ENCODE peak calls at places on chromosomes 4 and X, in eight cellular contexts. One of them, this sample, is unnamed.

GRCh38 chrX:112653017-112653416 is 26.7 kb downstream of the LHFPL1 start:
- DNase-seq in H7: no peak
- DNase-seq in CD4-positive, alpha-beta memory T cell: no peak
- DNase-seq in adipocyte: no peak
- DNase-seq in small intestine: no peak
- DNase-seq in effector memory CD4-positive, alpha-beta T cell: no peak
- DNase-seq in spleen: no peak
- DNase-seq in GM23338: no peak
- DNase-seq in this sample: no peak

GRCh38 chrX:119272882-119273806 is 37.1 kb downstream of the PGRMC1 start:
- DNase-seq in spleen: peak
- DNase-seq in adipocyte: peak
- DNase-seq in H7: peak
- DNase-seq in CD4-positive, alpha-beta memory T cell: peak
- DNase-seq in effector memory CD4-positive, alpha-beta T cell: peak
- DNase-seq in small intestine: peak
- DNase-seq in GM23338: peak
- DNase-seq in this sample: no peak

GRCh38 chr4:89303177-89303576 is 4.4 kb downstream of the GPRIN3 start:
- DNase-seq in GM23338: no peak
- DNase-seq in small intestine: peak
- DNase-seq in effector memory CD4-positive, alpha-beta T cell: peak
- DNase-seq in adipocyte: no peak
- DNase-seq in CD4-positive, alpha-beta memory T cell: peak
- DNase-seq in spleen: peak
- DNase-seq in H7: no peak
- DNase-seq in this sample: no peak

GRCh38 chr4:10100734-10101216 is 15.8 kb downstream of the WDR1 start:
- DNase-seq in spleen: peak
- DNase-seq in effector memory CD4-positive, alpha-beta T cell: peak
- DNase-seq in small intestine: no peak
- DNase-seq in H7: no peak
- DNase-seq in adipocyte: no peak
- DNase-seq in CD4-positive, alpha-beta memory T cell: peak
- DNase-seq in GM23338: no peak
- DNase-seq in this sample: no peak

GRCh38 chr4:102663073-102663472 is 97.7 kb downstream of the MANBA start:
- DNase-seq in CD4-positive, alpha-beta memory T cell: no peak
- DNase-seq in H7: no peak
- DNase-seq in adipocyte: no peak
- DNase-seq in GM23338: no peak
- DNase-seq in spleen: no peak
- DNase-seq in small intestine: no peak
- DNase-seq in effector memory CD4-positive, alpha-beta T cell: no peak
- DNase-seq in this sample: no peak

GRCh38 chr4:31295081-31295480 is 574.9 kb downstream of the PCDH7 start:
- DNase-seq in small intestine: no peak
- DNase-seq in effector memory CD4-positive, alpha-beta T cell: no peak
- DNase-seq in spleen: no peak
- DNase-seq in H7: no peak
- DNase-seq in adipocyte: no peak
- DNase-seq in GM23338: no peak
- DNase-seq in CD4-positive, alpha-beta memory T cell: no peak
- DNase-seq in this sample: no peak

GRCh38 chr4:89657931-89658700 is 178.8 kb downstream of the SNCA start:
- DNase-seq in small intestine: no peak
- DNase-seq in H7: no peak
- DNase-seq in GM23338: peak
- DNase-seq in effector memory CD4-positive, alpha-beta T cell: no peak
- DNase-seq in adipocyte: peak
- DNase-seq in spleen: no peak
- DNase-seq in CD4-positive, alpha-beta memory T cell: no peak
- DNase-seq in this sample: peak

GRCh38 chr4:79863333-79863732 is 209.7 kb downstream of the ANTXR2 start:
- DNase-seq in spleen: no peak
- DNase-seq in H7: no peak
- DNase-seq in effector memory CD4-positive, alpha-beta T cell: no peak
- DNase-seq in GM23338: no peak
- DNase-seq in small intestine: no peak
- DNase-seq in adipocyte: no peak
- DNase-seq in CD4-positive, alpha-beta memory T cell: no peak
- DNase-seq in this sample: no peak

GRCh38 chrX:83508006-83508405 is at the start of gene POU3F4:
- DNase-seq in small intestine: no peak
- DNase-seq in H7: peak
- DNase-seq in GM23338: peak
- DNase-seq in spleen: no peak
- DNase-seq in effector memory CD4-positive, alpha-beta T cell: no peak
- DNase-seq in CD4-positive, alpha-beta memory T cell: peak
- DNase-seq in adipocyte: no peak
- DNase-seq in this sample: no peak

GRCh38 chrX:148530464-148531077 is 30.2 kb downstream of the AFF2 start:
- DNase-seq in CD4-positive, alpha-beta memory T cell: no peak
- DNase-seq in effector memory CD4-positive, alpha-beta T cell: no peak
- DNase-seq in adipocyte: peak
- DNase-seq in H7: no peak
- DNase-seq in small intestine: no peak
- DNase-seq in spleen: no peak
- DNase-seq in GM23338: peak
- DNase-seq in this sample: peak

GRCh38 chrX:118049713-118050112 is 66.9 kb downstream of the KLHL13 start:
- DNase-seq in CD4-positive, alpha-beta memory T cell: no peak
- DNase-seq in H7: no peak
- DNase-seq in small intestine: no peak
- DNase-seq in effector memory CD4-positive, alpha-beta T cell: no peak
- DNase-seq in GM23338: no peak
- DNase-seq in adipocyte: no peak
- DNase-seq in spleen: no peak
- DNase-seq in this sample: no peak

GRCh38 chr4:174993916-174994315 is 75.8 kb downstream of the ADAM29 start:
- DNase-seq in small intestine: no peak
- DNase-seq in spleen: no peak
- DNase-seq in H7: no peak
- DNase-seq in adipocyte: no peak
- DNase-seq in GM23338: no peak
- DNase-seq in effector memory CD4-positive, alpha-beta T cell: no peak
- DNase-seq in CD4-positive, alpha-beta memory T cell: no peak
- DNase-seq in this sample: no peak

GRCh38 chr4:113103556-113103955 is 54.1 kb downstream of the ANK2 start:
- DNase-seq in adipocyte: no peak
- DNase-seq in effector memory CD4-positive, alpha-beta T cell: no peak
- DNase-seq in CD4-positive, alpha-beta memory T cell: no peak
- DNase-seq in H7: no peak
- DNase-seq in small intestine: no peak
- DNase-seq in spleen: no peak
- DNase-seq in GM23338: no peak
- DNase-seq in this sample: no peak

GRCh38 chr4:3168029-3168428 is 80.9 kb upstream of the MSANTD1 start:
- DNase-seq in adipocyte: peak
- DNase-seq in GM23338: peak
- DNase-seq in spleen: no peak
- DNase-seq in effector memory CD4-positive, alpha-beta T cell: no peak
- DNase-seq in small intestine: no peak
- DNase-seq in CD4-positive, alpha-beta memory T cell: no peak
- DNase-seq in H7: peak
- DNase-seq in this sample: no peak

GRCh38 chrX:40182095-40182494 is 84.3 kb upstream of the BCOR start:
- DNase-seq in H7: no peak
- DNase-seq in CD4-positive, alpha-beta memory T cell: no peak
- DNase-seq in GM23338: no peak
- DNase-seq in effector memory CD4-positive, alpha-beta T cell: no peak
- DNase-seq in small intestine: no peak
- DNase-seq in adipocyte: no peak
- DNase-seq in spleen: peak
- DNase-seq in this sample: no peak

GRCh38 chr4:38993683-38994082 is 38.5 kb downstream of the TMEM156 start:
- DNase-seq in H7: peak
- DNase-seq in CD4-positive, alpha-beta memory T cell: no peak
- DNase-seq in GM23338: peak
- DNase-seq in effector memory CD4-positive, alpha-beta T cell: no peak
- DNase-seq in spleen: no peak
- DNase-seq in adipocyte: no peak
- DNase-seq in small intestine: no peak
- DNase-seq in this sample: no peak

GRCh38 chrX:118679290-118679689 is 48.1 kb upstream of the IL13RA1 start:
- DNase-seq in spleen: no peak
- DNase-seq in CD4-positive, alpha-beta memory T cell: no peak
- DNase-seq in small intestine: no peak
- DNase-seq in effector memory CD4-positive, alpha-beta T cell: no peak
- DNase-seq in GM23338: peak
- DNase-seq in adipocyte: no peak
- DNase-seq in H7: no peak
- DNase-seq in this sample: no peak

GRCh38 chrX:155028192-155028591 is 1.5 kb downstream of the FUNDC2 start:
- DNase-seq in GM23338: no peak
- DNase-seq in CD4-positive, alpha-beta memory T cell: no peak
- DNase-seq in effector memory CD4-positive, alpha-beta T cell: no peak
- DNase-seq in small intestine: peak
- DNase-seq in adipocyte: peak
- DNase-seq in H7: no peak
- DNase-seq in spleen: no peak
- DNase-seq in this sample: no peak

GRCh38 chrX:110081320-110081719 is 78.4 kb downstream of the TMEM164 start:
- DNase-seq in CD4-positive, alpha-beta memory T cell: no peak
- DNase-seq in GM23338: no peak
- DNase-seq in adipocyte: no peak
- DNase-seq in small intestine: no peak
- DNase-seq in effector memory CD4-positive, alpha-beta T cell: no peak
- DNase-seq in H7: no peak
- DNase-seq in spleen: no peak
- DNase-seq in this sample: no peak

GRCh38 chr4:187271848-187272247 is 548.2 kb upstream of the FAT1 start:
- DNase-seq in H7: no peak
- DNase-seq in spleen: no peak
- DNase-seq in adipocyte: no peak
- DNase-seq in effector memory CD4-positive, alpha-beta T cell: no peak
- DNase-seq in CD4-positive, alpha-beta memory T cell: no peak
- DNase-seq in GM23338: no peak
- DNase-seq in small intestine: no peak
- DNase-seq in this sample: no peak

GRCh38 chr4:187268940-187269339 is 545.3 kb upstream of the FAT1 start:
- DNase-seq in CD4-positive, alpha-beta memory T cell: no peak
- DNase-seq in effector memory CD4-positive, alpha-beta T cell: no peak
- DNase-seq in spleen: no peak
- DNase-seq in adipocyte: peak
- DNase-seq in small intestine: no peak
- DNase-seq in H7: no peak
- DNase-seq in GM23338: no peak
- DNase-seq in this sample: no peak

GRCh38 chr4:187270154-187270553 is 546.5 kb upstream of the FAT1 start:
- DNase-seq in H7: no peak
- DNase-seq in adipocyte: no peak
- DNase-seq in small intestine: no peak
- DNase-seq in GM23338: no peak
- DNase-seq in spleen: no peak
- DNase-seq in effector memory CD4-positive, alpha-beta T cell: no peak
- DNase-seq in CD4-positive, alpha-beta memory T cell: no peak
- DNase-seq in this sample: no peak
- H3K4me3 ChIP-seq in H7: no peak
- H3K4me3 ChIP-seq in adipocyte: no peak
- H3K4me3 ChIP-seq in small intestine: no peak
- H3K4me3 ChIP-seq in GM23338: no peak
- H3K4me3 ChIP-seq in spleen: no peak
- H3K4me3 ChIP-seq in effector memory CD4-positive, alpha-beta T cell: no peak
- H3K4me3 ChIP-seq in CD4-positive, alpha-beta memory T cell: no peak
- H3K4me3 ChIP-seq in this sample: no peak

DNA sequence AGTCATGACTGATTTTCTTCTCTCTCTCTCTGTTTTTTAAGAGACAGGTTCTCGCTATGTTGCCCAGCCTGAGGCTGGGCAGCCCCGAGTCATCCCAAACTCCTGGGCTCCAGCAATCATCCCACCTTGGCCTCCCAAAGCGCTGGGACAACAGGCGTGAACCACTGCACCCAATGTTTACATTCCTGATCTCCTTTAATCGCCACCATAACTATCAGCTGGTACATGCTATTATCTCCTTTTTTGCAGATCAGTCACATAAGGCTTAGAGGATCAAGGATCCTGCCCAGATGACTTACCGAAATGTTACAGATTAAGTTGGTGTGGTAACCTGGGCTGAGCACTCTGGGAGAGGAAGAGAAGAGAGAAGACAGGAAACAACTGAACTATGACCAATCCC is 1.5 kb upstream of the USP46 start:
- DNase-seq in adipocyte: no peak
- DNase-seq in GM23338: no peak
- DNase-seq in spleen: no peak
- DNase-seq in effector memory CD4-positive, alpha-beta T cell: no peak
- DNase-seq in small intestine: no peak
- DNase-seq in H7: no peak
- DNase-seq in CD4-positive, alpha-beta memory T cell: no peak
- DNase-seq in this sample: no peak
- H3K4me3 ChIP-seq in adipocyte: peak
- H3K4me3 ChIP-seq in GM23338: peak
- H3K4me3 ChIP-seq in spleen: no peak
- H3K4me3 ChIP-seq in effector memory CD4-positive, alpha-beta T cell: no peak
- H3K4me3 ChIP-seq in small intestine: no peak
- H3K4me3 ChIP-seq in H7: no peak
- H3K4me3 ChIP-seq in CD4-positive, alpha-beta memory T cell: no peak
- H3K4me3 ChIP-seq in this sample: no peak

GRCh38 chr4:176671532-176671931 is 121.2 kb downstream of the VEGFC start:
- DNase-seq in adipocyte: no peak
- DNase-seq in GM23338: no peak
- DNase-seq in small intestine: no peak
- DNase-seq in H7: no peak
- DNase-seq in effector memory CD4-positive, alpha-beta T cell: no peak
- DNase-seq in spleen: no peak
- DNase-seq in CD4-positive, alpha-beta memory T cell: no peak
- DNase-seq in this sample: no peak
- H3K4me3 ChIP-seq in adipocyte: no peak
- H3K4me3 ChIP-seq in GM23338: no peak
- H3K4me3 ChIP-seq in small intestine: no peak
- H3K4me3 ChIP-seq in H7: no peak
- H3K4me3 ChIP-seq in effector memory CD4-positive, alpha-beta T cell: no peak
- H3K4me3 ChIP-seq in spleen: no peak
- H3K4me3 ChIP-seq in CD4-positive, alpha-beta memory T cell: no peak
- H3K4me3 ChIP-seq in this sample: no peak

GRCh38 chr4:76585897-76586360 is 150.9 kb downstream of the SHROOM3 start:
- DNase-seq in spleen: peak
- DNase-seq in adipocyte: peak
- DNase-seq in GM23338: peak
- DNase-seq in effector memory CD4-positive, alpha-beta T cell: no peak
- DNase-seq in CD4-positive, alpha-beta memory T cell: no peak
- DNase-seq in H7: peak
- DNase-seq in small intestine: peak
- DNase-seq in this sample: no peak

GRCh38 chr4:76588268-76588667 is 153.2 kb downstream of the SHROOM3 start:
- DNase-seq in CD4-positive, alpha-beta memory T cell: no peak
- DNase-seq in effector memory CD4-positive, alpha-beta T cell: no peak
- DNase-seq in H7: peak
- DNase-seq in spleen: no peak
- DNase-seq in small intestine: no peak
- DNase-seq in GM23338: peak
- DNase-seq in adipocyte: no peak
- DNase-seq in this sample: no peak

GRCh38 chr4:76584235-76585152 is 149.5 kb downstream of the SHROOM3 start:
- DNase-seq in H7: no peak
- DNase-seq in GM23338: no peak
- DNase-seq in small intestine: no peak
- DNase-seq in effector memory CD4-positive, alpha-beta T cell: no peak
- DNase-seq in adipocyte: peak
- DNase-seq in spleen: no peak
- DNase-seq in CD4-positive, alpha-beta memory T cell: no peak
- DNase-seq in this sample: no peak

GRCh38 chr4:76582817-76583087 is 147.7 kb downstream of the SHROOM3 start:
- DNase-seq in adipocyte: no peak
- DNase-seq in spleen: no peak
- DNase-seq in CD4-positive, alpha-beta memory T cell: no peak
- DNase-seq in GM23338: no peak
- DNase-seq in small intestine: no peak
- DNase-seq in H7: no peak
- DNase-seq in effector memory CD4-positive, alpha-beta T cell: no peak
- DNase-seq in this sample: no peak

GRCh38 chr4:76585270-76585669 is 150.2 kb downstream of the SHROOM3 start:
- DNase-seq in CD4-positive, alpha-beta memory T cell: no peak
- DNase-seq in effector memory CD4-positive, alpha-beta T cell: no peak
- DNase-seq in small intestine: no peak
- DNase-seq in H7: peak
- DNase-seq in GM23338: peak
- DNase-seq in adipocyte: peak
- DNase-seq in spleen: no peak
- DNase-seq in this sample: no peak
- H3K4me3 ChIP-seq in CD4-positive, alpha-beta memory T cell: no peak
- H3K4me3 ChIP-seq in effector memory CD4-positive, alpha-beta T cell: no peak
- H3K4me3 ChIP-seq in small intestine: no peak
- H3K4me3 ChIP-seq in H7: no peak
- H3K4me3 ChIP-seq in GM23338: peak
- H3K4me3 ChIP-seq in adipocyte: no peak
- H3K4me3 ChIP-seq in spleen: no peak
- H3K4me3 ChIP-seq in this sample: no peak